ENCODE peak calls at places on chromosomes 6 and 20, in six cellular contexts. One of them, this sample, is unnamed.

GRCh38 chr6:16947461-16948159 is 154.2 kb upstream of the STMND1 start:
- ATAC-seq in upper lobe of left lung: peak
- ATAC-seq in HepG2: no peak
- ATAC-seq in A549: no peak
- ATAC-seq in GM12878: no peak
- ATAC-seq in K562: peak
- ATAC-seq in this sample: peak

GRCh38 chr20:49635829-49636228 is 67.9 kb upstream of the PTGIS start:
- ATAC-seq in upper lobe of left lung: no peak
- ATAC-seq in HepG2: no peak
- ATAC-seq in A549: no peak
- ATAC-seq in GM12878: no peak
- ATAC-seq in K562: no peak
- ATAC-seq in this sample: no peak

GRCh38 chr6:25057121-25057520 is 121.4 kb upstream of the RIPOR2 start:
- ATAC-seq in upper lobe of left lung: no peak
- ATAC-seq in HepG2: peak
- ATAC-seq in A549: no peak
- ATAC-seq in GM12878: no peak
- ATAC-seq in K562: no peak
- ATAC-seq in this sample: no peak

GRCh38 chr20:47188540-47188939 is 168.0 kb downstream of the ZMYND8 start:
- ATAC-seq in upper lobe of left lung: no peak
- ATAC-seq in HepG2: no peak
- ATAC-seq in A549: no peak
- ATAC-seq in GM12878: no peak
- ATAC-seq in K562: no peak
- ATAC-seq in this sample: no peak

GRCh38 chr6:155130161-155130853 is 133.5 kb upstream of the CLDN20 start:
- ATAC-seq in upper lobe of left lung: no peak
- ATAC-seq in HepG2: no peak
- ATAC-seq in A549: no peak
- ATAC-seq in GM12878: no peak
- ATAC-seq in K562: peak
- ATAC-seq in this sample: no peak

GRCh38 chr6:167294241-167294640 is 3.1 kb downstream of the UNC93A start:
- ATAC-seq in upper lobe of left lung: no peak
- ATAC-seq in HepG2: no peak
- ATAC-seq in A549: no peak
- ATAC-seq in GM12878: no peak
- ATAC-seq in K562: no peak
- ATAC-seq in this sample: no peak

GRCh38 chr6:170345662-170346061 is 39.1 kb downstream of the FAM120B start:
- ATAC-seq in upper lobe of left lung: no peak
- ATAC-seq in HepG2: no peak
- ATAC-seq in A549: no peak
- ATAC-seq in GM12878: no peak
- ATAC-seq in K562: no peak
- ATAC-seq in this sample: no peak

GRCh38 chr20:62518911-62519310 is 43.1 kb upstream of the GATA5 start:
- ATAC-seq in upper lobe of left lung: no peak
- ATAC-seq in HepG2: no peak
- ATAC-seq in A549: peak
- ATAC-seq in GM12878: no peak
- ATAC-seq in K562: no peak
- ATAC-seq in this sample: no peak

GRCh38 chr6:149696904-149697303 is 21.0 kb downstream of the LATS1 start:
- ATAC-seq in upper lobe of left lung: no peak
- ATAC-seq in HepG2: no peak
- ATAC-seq in A549: no peak
- ATAC-seq in GM12878: no peak
- ATAC-seq in K562: no peak
- ATAC-seq in this sample: no peak

GRCh38 chr6:136761227-136761922 is 30.9 kb downstream of the MAP3K5 start:
- ATAC-seq in upper lobe of left lung: no peak
- ATAC-seq in HepG2: no peak
- ATAC-seq in A549: no peak
- ATAC-seq in GM12878: peak
- ATAC-seq in K562: peak
- ATAC-seq in this sample: peak

GRCh38 chr6:137819740-137820139 is 47.3 kb upstream of the TNFAIP3 start:
- ATAC-seq in upper lobe of left lung: no peak
- ATAC-seq in HepG2: no peak
- ATAC-seq in A549: no peak
- ATAC-seq in GM12878: peak
- ATAC-seq in K562: no peak
- ATAC-seq in this sample: no peak

GRCh38 chr6:121694389-121695185 is 259.1 kb downstream of the GJA1 start:
- ATAC-seq in upper lobe of left lung: no peak
- ATAC-seq in HepG2: no peak
- ATAC-seq in A549: peak
- ATAC-seq in GM12878: no peak
- ATAC-seq in K562: no peak
- ATAC-seq in this sample: no peak

GRCh38 chr6:49550413-49551125 is at the start of gene C6orf141:
- ATAC-seq in upper lobe of left lung: peak
- ATAC-seq in HepG2: peak
- ATAC-seq in A549: peak
- ATAC-seq in GM12878: peak
- ATAC-seq in K562: no peak
- ATAC-seq in this sample: peak

GRCh38 chr6:131982740-131983259 is 31.6 kb upstream of the CCN2 start:
- ATAC-seq in upper lobe of left lung: no peak
- ATAC-seq in HepG2: no peak
- ATAC-seq in A549: no peak
- ATAC-seq in GM12878: no peak
- ATAC-seq in K562: no peak
- ATAC-seq in this sample: no peak

GRCh38 chr6:49519660-49520059 is 19.9 kb downstream of the GLYATL3 start:
- ATAC-seq in upper lobe of left lung: no peak
- ATAC-seq in HepG2: no peak
- ATAC-seq in A549: no peak
- ATAC-seq in GM12878: peak
- ATAC-seq in K562: peak
- ATAC-seq in this sample: no peak

GRCh38 chr6:106916891-106917290 is 57.6 kb downstream of the CD24 start:
- ATAC-seq in upper lobe of left lung: no peak
- ATAC-seq in HepG2: no peak
- ATAC-seq in A549: no peak
- ATAC-seq in GM12878: no peak
- ATAC-seq in K562: no peak
- ATAC-seq in this sample: no peak

GRCh38 chr20:45892828-45893500 is 1.8 kb downstream of the CTSA start:
- ATAC-seq in upper lobe of left lung: no peak
- ATAC-seq in HepG2: no peak
- ATAC-seq in A549: no peak
- ATAC-seq in GM12878: no peak
- ATAC-seq in K562: no peak
- ATAC-seq in this sample: no peak

GRCh38 chr20:3900187-3900604 is 11.0 kb downstream of the PANK2 start:
- ATAC-seq in upper lobe of left lung: peak
- ATAC-seq in HepG2: no peak
- ATAC-seq in A549: no peak
- ATAC-seq in GM12878: peak
- ATAC-seq in K562: no peak
- ATAC-seq in this sample: no peak

GRCh38 chr20:38072885-38073284 is 39.3 kb downstream of the RPRD1B start:
- ATAC-seq in upper lobe of left lung: no peak
- ATAC-seq in HepG2: no peak
- ATAC-seq in A549: no peak
- ATAC-seq in GM12878: no peak
- ATAC-seq in K562: no peak
- ATAC-seq in this sample: peak

GRCh38 chr6:38651121-38651784 is 11.5 kb upstream of the BTBD9 start:
- ATAC-seq in upper lobe of left lung: no peak
- ATAC-seq in HepG2: no peak
- ATAC-seq in A549: no peak
- ATAC-seq in GM12878: no peak
- ATAC-seq in K562: no peak
- ATAC-seq in this sample: no peak

GRCh38 chr6:35298625-35299140 is 1.1 kb downstream of the DEF6 start:
- ATAC-seq in upper lobe of left lung: no peak
- ATAC-seq in HepG2: no peak
- ATAC-seq in A549: no peak
- ATAC-seq in GM12878: peak
- ATAC-seq in K562: no peak
- ATAC-seq in this sample: no peak

GRCh38 chr6:56515081-56515905 is 127.4 kb downstream of the DST start:
- ATAC-seq in upper lobe of left lung: no peak
- ATAC-seq in HepG2: peak
- ATAC-seq in A549: no peak
- ATAC-seq in GM12878: no peak
- ATAC-seq in K562: peak
- ATAC-seq in this sample: no peak

GRCh38 chr6:137666202-137666774 is 172.1 kb upstream of the OLIG3 start:
- ATAC-seq in upper lobe of left lung: no peak
- ATAC-seq in HepG2: no peak
- ATAC-seq in A549: no peak
- ATAC-seq in GM12878: peak
- ATAC-seq in K562: no peak
- ATAC-seq in this sample: no peak

GRCh38 chr20:33999025-33999629 is 5.4 kb downstream of the RALY start:
- ATAC-seq in upper lobe of left lung: no peak
- ATAC-seq in HepG2: no peak
- ATAC-seq in A549: no peak
- ATAC-seq in GM12878: no peak
- ATAC-seq in K562: no peak
- ATAC-seq in this sample: no peak

DNA sequence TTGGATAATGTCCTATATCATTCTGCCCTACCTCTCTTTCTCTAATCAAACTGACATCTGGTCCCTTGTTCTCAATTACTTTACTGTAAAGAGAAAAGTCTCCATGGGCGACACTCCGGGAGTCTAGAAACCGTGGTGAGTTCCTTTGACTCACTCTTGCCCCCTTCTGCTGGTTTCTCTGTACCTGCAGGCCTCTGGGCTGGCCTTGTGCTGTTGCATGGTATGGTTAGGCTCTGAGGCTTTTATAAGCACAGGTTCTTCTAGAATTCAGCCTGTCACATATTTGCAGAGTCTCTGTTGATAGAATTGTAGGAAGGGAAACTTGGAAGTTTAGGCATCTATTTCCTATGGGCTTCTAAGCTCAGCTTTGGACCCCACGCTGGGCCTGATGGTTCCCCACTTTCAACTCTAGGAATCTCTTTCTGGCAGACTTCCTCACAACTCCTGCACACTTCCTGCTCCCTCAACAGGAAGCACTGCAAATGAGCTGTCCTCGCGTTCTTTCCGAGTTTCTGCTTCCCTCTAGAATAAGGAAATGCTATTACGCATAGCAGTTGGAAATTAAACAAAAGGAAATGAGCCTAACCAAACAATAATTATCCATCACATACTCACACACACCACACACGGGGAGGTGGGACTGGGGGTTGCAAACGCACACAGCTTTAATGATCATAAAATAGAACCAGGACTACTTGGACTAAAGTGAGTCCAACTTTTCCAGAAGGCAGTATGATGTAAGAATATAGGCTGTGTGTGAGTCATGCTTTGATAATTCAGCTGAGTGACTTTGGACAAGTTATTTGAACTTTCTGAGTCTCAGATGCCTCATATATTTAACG is 683.3 kb downstream of the QKI start:
- ATAC-seq in upper lobe of left lung: peak
- ATAC-seq in HepG2: peak
- ATAC-seq in A549: peak
- ATAC-seq in GM12878: no peak
- ATAC-seq in K562: peak
- ATAC-seq in this sample: peak
- TF ChIP-seq CTCF in upper lobe of left lung: no peak
- TF ChIP-seq CTCF in HepG2: no peak
- TF ChIP-seq CTCF in A549: no peak
- TF ChIP-seq CTCF in GM12878: no peak
- TF ChIP-seq CTCF in K562: no peak
- TF ChIP-seq CTCF in this sample: no peak

DNA sequence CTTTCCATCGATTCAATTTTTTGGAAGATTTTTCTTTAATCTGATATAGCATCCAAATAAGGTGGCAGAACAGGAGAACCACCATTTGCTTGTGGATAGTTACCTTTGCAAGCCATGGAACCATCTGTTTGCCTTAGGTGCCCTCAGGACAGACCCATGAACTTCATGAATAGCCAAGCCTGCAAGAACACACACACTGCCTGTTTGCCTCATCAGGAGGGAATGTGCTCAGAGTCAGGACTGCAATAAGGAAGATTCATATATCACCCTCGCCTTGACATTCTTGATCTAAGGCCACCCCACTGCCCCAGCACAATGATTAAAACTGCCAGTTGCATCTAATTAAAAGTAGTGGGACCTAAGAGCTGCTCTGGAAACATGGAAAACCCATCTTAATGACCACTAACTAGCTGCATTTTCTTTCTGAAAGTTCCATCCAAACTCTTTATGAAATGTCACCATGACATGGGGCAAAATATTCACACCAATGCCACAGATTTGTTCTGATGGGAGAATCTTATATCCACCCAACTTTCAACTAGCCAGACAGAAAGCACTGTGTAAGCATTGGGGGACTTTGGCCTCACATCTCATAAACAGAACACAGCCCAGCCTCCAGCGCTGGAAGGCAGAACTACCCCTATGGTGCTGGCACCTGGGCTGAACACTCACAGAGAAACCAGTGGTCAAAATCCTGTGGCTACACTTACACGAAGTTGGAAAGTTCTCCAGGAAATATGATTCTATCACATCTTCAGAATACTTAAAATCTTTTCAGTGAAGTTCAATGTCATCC is 48.3 kb downstream of the TBXT start:
- ATAC-seq in upper lobe of left lung: no peak
- ATAC-seq in HepG2: peak
- ATAC-seq in A549: no peak
- ATAC-seq in GM12878: no peak
- ATAC-seq in K562: no peak
- ATAC-seq in this sample: no peak
- TF ChIP-seq EP300 in upper lobe of left lung: no peak
- TF ChIP-seq EP300 in HepG2: no peak
- TF ChIP-seq EP300 in A549: no peak
- TF ChIP-seq EP300 in GM12878: no peak
- TF ChIP-seq EP300 in K562: no peak
- TF ChIP-seq EP300 in this sample: no peak

DNA sequence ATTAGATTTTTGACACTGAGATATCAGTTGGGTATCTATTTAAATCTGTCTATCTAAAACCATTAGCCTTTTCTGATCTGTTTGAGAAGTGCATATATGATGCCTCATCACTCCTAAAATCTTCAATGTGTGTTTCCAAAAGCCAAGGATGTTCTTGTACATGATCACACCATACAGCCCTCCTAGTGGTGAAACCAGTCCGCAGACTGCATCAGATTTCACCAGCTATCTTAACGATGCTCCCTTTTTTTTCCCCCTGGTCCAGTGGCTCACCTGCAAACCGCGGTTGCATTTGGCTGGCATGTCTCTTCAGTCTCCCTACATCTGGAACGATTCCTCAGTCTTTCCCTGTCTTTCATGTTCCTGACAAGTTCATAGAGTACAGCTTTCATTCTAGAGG is 4.0 kb downstream of the KIZ start:
- ATAC-seq in upper lobe of left lung: no peak
- ATAC-seq in HepG2: no peak
- ATAC-seq in A549: no peak
- ATAC-seq in GM12878: no peak
- ATAC-seq in K562: no peak
- ATAC-seq in this sample: no peak
- TF ChIP-seq CTCF in upper lobe of left lung: no peak
- TF ChIP-seq CTCF in HepG2: no peak
- TF ChIP-seq CTCF in A549: no peak
- TF ChIP-seq CTCF in GM12878: no peak
- TF ChIP-seq CTCF in K562: no peak
- TF ChIP-seq CTCF in this sample: no peak

GRCh38 chr6:7974932-7975763 is 64.6 kb upstream of the TXNDC5 start:
- ATAC-seq in upper lobe of left lung: peak
- ATAC-seq in HepG2: peak
- ATAC-seq in A549: peak
- ATAC-seq in GM12878: no peak
- ATAC-seq in K562: peak
- ATAC-seq in this sample: peak
- TF ChIP-seq EP300 in upper lobe of left lung: no peak
- TF ChIP-seq EP300 in HepG2: peak
- TF ChIP-seq EP300 in A549: peak
- TF ChIP-seq EP300 in GM12878: no peak
- TF ChIP-seq EP300 in K562: peak
- TF ChIP-seq EP300 in this sample: no peak

This sample was measured in gastroesophageal sphincter.